ENCODE peak calls at places on chromosomes 16 and 17, in six cellular contexts. One of them, this sample, is unnamed.

GRCh38 chr17:58060596-58061191 is 22.5 kb upstream of the DYNLL2 start:
- DNase-seq in heart left ventricle: peak
- DNase-seq in prostate gland: peak
- DNase-seq in ovary: peak
- DNase-seq in tibial nerve: no peak
- DNase-seq in uterus: peak
- DNase-seq in this sample: peak

GRCh38 chr16:71811261-71811803 is 2.7 kb upstream of the AP1G1 start:
- DNase-seq in heart left ventricle: no peak
- DNase-seq in prostate gland: no peak
- DNase-seq in ovary: no peak
- DNase-seq in tibial nerve: no peak
- DNase-seq in uterus: no peak
- DNase-seq in this sample: no peak

GRCh38 chr17:60372790-60373483 is 19.0 kb downstream of the USP32 start:
- DNase-seq in heart left ventricle: no peak
- DNase-seq in prostate gland: no peak
- DNase-seq in ovary: no peak
- DNase-seq in tibial nerve: no peak
- DNase-seq in uterus: no peak
- DNase-seq in this sample: no peak

GRCh38 chr17:75995385-75995925 is 5.2 kb upstream of the CDK3 start:
- DNase-seq in heart left ventricle: no peak
- DNase-seq in prostate gland: no peak
- DNase-seq in ovary: peak
- DNase-seq in tibial nerve: no peak
- DNase-seq in uterus: no peak
- DNase-seq in this sample: no peak

GRCh38 chr17:49508061-49508865 is 13.2 kb downstream of the NGFR start:
- DNase-seq in heart left ventricle: no peak
- DNase-seq in prostate gland: peak
- DNase-seq in ovary: no peak
- DNase-seq in tibial nerve: no peak
- DNase-seq in uterus: no peak
- DNase-seq in this sample: peak

GRCh38 chr16:10827691-10828341 is 9.2 kb upstream of the TVP23A start:
- DNase-seq in heart left ventricle: peak
- DNase-seq in prostate gland: peak
- DNase-seq in ovary: peak
- DNase-seq in tibial nerve: peak
- DNase-seq in uterus: peak
- DNase-seq in this sample: peak

GRCh38 chr16:85301171-85301690 is 189.0 kb upstream of the CIBAR2 start:
- DNase-seq in heart left ventricle: no peak
- DNase-seq in prostate gland: no peak
- DNase-seq in ovary: no peak
- DNase-seq in tibial nerve: no peak
- DNase-seq in uterus: no peak
- DNase-seq in this sample: no peak

GRCh38 chr17:21162394-21162775 is 35.6 kb downstream of the DHRS7B start:
- DNase-seq in heart left ventricle: no peak
- DNase-seq in prostate gland: no peak
- DNase-seq in ovary: no peak
- DNase-seq in tibial nerve: no peak
- DNase-seq in uterus: no peak
- DNase-seq in this sample: no peak

GRCh38 chr17:35932576-35932975 is 2.0 kb upstream of the RDM1 start:
- DNase-seq in heart left ventricle: no peak
- DNase-seq in prostate gland: no peak
- DNase-seq in ovary: no peak
- DNase-seq in tibial nerve: no peak
- DNase-seq in uterus: no peak
- DNase-seq in this sample: no peak

GRCh38 chr16:48609453-48610023 is 442 bp downstream of the N4BP1 start:
- DNase-seq in heart left ventricle: peak
- DNase-seq in prostate gland: peak
- DNase-seq in ovary: peak
- DNase-seq in tibial nerve: no peak
- DNase-seq in uterus: no peak
- DNase-seq in this sample: peak

GRCh38 chr16:15553313-15554088 is 89.5 kb downstream of the MARF1 start:
- DNase-seq in heart left ventricle: no peak
- DNase-seq in prostate gland: no peak
- DNase-seq in ovary: peak
- DNase-seq in tibial nerve: no peak
- DNase-seq in uterus: no peak
- DNase-seq in this sample: no peak

GRCh38 chr17:49817993-49818392 is 29.5 kb downstream of the KAT7 start:
- DNase-seq in heart left ventricle: no peak
- DNase-seq in prostate gland: no peak
- DNase-seq in ovary: no peak
- DNase-seq in tibial nerve: no peak
- DNase-seq in uterus: no peak
- DNase-seq in this sample: no peak

GRCh38 chr16:56910654-56911539 is 21.0 kb upstream of the HERPUD1 start:
- DNase-seq in heart left ventricle: peak
- DNase-seq in prostate gland: no peak
- DNase-seq in ovary: no peak
- DNase-seq in tibial nerve: peak
- DNase-seq in uterus: no peak
- DNase-seq in this sample: no peak

GRCh38 chr17:35543856-35544255 is 6.4 kb upstream of the SLFN12L start:
- DNase-seq in heart left ventricle: no peak
- DNase-seq in prostate gland: no peak
- DNase-seq in ovary: no peak
- DNase-seq in tibial nerve: no peak
- DNase-seq in uterus: no peak
- DNase-seq in this sample: no peak

GRCh38 chr17:27544350-27545131 is 86.4 kb upstream of the LGALS9 start:
- DNase-seq in heart left ventricle: no peak
- DNase-seq in prostate gland: no peak
- DNase-seq in ovary: no peak
- DNase-seq in tibial nerve: no peak
- DNase-seq in uterus: no peak
- DNase-seq in this sample: no peak

GRCh38 chr16:47712276-47713224 is 251.4 kb downstream of the PHKB start:
- DNase-seq in heart left ventricle: no peak
- DNase-seq in prostate gland: no peak
- DNase-seq in ovary: no peak
- DNase-seq in tibial nerve: no peak
- DNase-seq in uterus: no peak
- DNase-seq in this sample: no peak

GRCh38 chr17:73983623-73984410 is 219.7 kb upstream of the RPL38 start:
- DNase-seq in heart left ventricle: no peak
- DNase-seq in prostate gland: no peak
- DNase-seq in ovary: no peak
- DNase-seq in tibial nerve: peak
- DNase-seq in uterus: no peak
- DNase-seq in this sample: no peak

GRCh38 chr16:56357291-56357764 is 68.0 kb downstream of the AMFR start:
- DNase-seq in heart left ventricle: no peak
- DNase-seq in prostate gland: no peak
- DNase-seq in ovary: peak
- DNase-seq in tibial nerve: no peak
- DNase-seq in uterus: peak
- DNase-seq in this sample: peak

GRCh38 chr17:16972346-16972745 is 428 bp upstream of the TNFRSF13B start:
- DNase-seq in heart left ventricle: no peak
- DNase-seq in prostate gland: no peak
- DNase-seq in ovary: no peak
- DNase-seq in tibial nerve: no peak
- DNase-seq in uterus: no peak
- DNase-seq in this sample: no peak

GRCh38 chr17:16974569-16975265 is 2.8 kb upstream of the TNFRSF13B start:
- DNase-seq in heart left ventricle: no peak
- DNase-seq in prostate gland: no peak
- DNase-seq in ovary: no peak
- DNase-seq in tibial nerve: no peak
- DNase-seq in uterus: no peak
- DNase-seq in this sample: peak

GRCh38 chr17:16975266-16975651 is 3.3 kb upstream of the TNFRSF13B start:
- DNase-seq in heart left ventricle: no peak
- DNase-seq in prostate gland: no peak
- DNase-seq in ovary: no peak
- DNase-seq in tibial nerve: no peak
- DNase-seq in uterus: no peak
- DNase-seq in this sample: no peak

GRCh38 chr17:16975744-16976625 is 4.1 kb upstream of the TNFRSF13B start:
- DNase-seq in heart left ventricle: no peak
- DNase-seq in prostate gland: no peak
- DNase-seq in ovary: no peak
- DNase-seq in tibial nerve: no peak
- DNase-seq in uterus: no peak
- DNase-seq in this sample: peak

GRCh38 chr17:16973760-16974540 is 2.0 kb upstream of the TNFRSF13B start:
- DNase-seq in heart left ventricle: no peak
- DNase-seq in prostate gland: no peak
- DNase-seq in ovary: no peak
- DNase-seq in tibial nerve: no peak
- DNase-seq in uterus: no peak
- DNase-seq in this sample: no peak
- TF ChIP-seq POLR2A in heart left ventricle: no peak
- TF ChIP-seq POLR2A in prostate gland: no peak
- TF ChIP-seq POLR2A in ovary: no peak
- TF ChIP-seq POLR2A in tibial nerve: no peak
- TF ChIP-seq POLR2A in uterus: no peak
- TF ChIP-seq POLR2A in this sample: no peak

GRCh38 chr16:79687249-79687768 is 86.8 kb upstream of the MAF start:
- DNase-seq in heart left ventricle: no peak
- DNase-seq in prostate gland: no peak
- DNase-seq in ovary: no peak
- DNase-seq in tibial nerve: no peak
- DNase-seq in uterus: no peak
- DNase-seq in this sample: no peak

GRCh38 chr16:79690159-79690558 is 89.6 kb upstream of the MAF start:
- DNase-seq in heart left ventricle: no peak
- DNase-seq in prostate gland: no peak
- DNase-seq in ovary: no peak
- DNase-seq in tibial nerve: no peak
- DNase-seq in uterus: no peak
- DNase-seq in this sample: no peak

GRCh38 chr16:79685871-79686270 is 85.3 kb upstream of the MAF start:
- DNase-seq in heart left ventricle: no peak
- DNase-seq in prostate gland: no peak
- DNase-seq in ovary: no peak
- DNase-seq in tibial nerve: no peak
- DNase-seq in uterus: no peak
- DNase-seq in this sample: no peak

DNA sequence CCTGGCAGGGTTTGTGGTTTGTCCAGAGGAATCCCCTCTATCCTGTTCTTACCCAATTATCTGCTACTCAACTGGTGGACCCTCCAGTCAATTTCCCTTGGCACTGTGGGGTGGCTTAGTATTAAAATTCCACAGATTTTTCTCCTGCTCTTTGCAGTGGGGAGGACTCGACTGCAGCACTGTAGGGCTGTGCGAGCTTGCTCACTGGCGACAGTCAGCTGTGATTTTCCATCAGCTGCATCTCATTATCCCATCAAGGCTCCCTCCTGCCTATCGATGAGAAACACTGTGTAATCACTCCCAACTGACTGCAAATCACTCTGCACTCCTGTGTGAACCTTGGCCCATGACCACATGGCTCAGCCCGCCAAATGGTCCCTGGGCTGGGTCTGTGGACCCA is 90.5 kb upstream of the MAF start:
- DNase-seq in heart left ventricle: no peak
- DNase-seq in prostate gland: no peak
- DNase-seq in ovary: no peak
- DNase-seq in tibial nerve: no peak
- DNase-seq in uterus: no peak
- DNase-seq in this sample: no peak
- TF ChIP-seq POLR2A in heart left ventricle: no peak
- TF ChIP-seq POLR2A in prostate gland: no peak
- TF ChIP-seq POLR2A in ovary: no peak
- TF ChIP-seq POLR2A in tibial nerve: no peak
- TF ChIP-seq POLR2A in uterus: no peak
- TF ChIP-seq POLR2A in this sample: no peak

GRCh38 chr17:18361837-18362380 is 1.4 kb downstream of the SHMT1 start:
- DNase-seq in heart left ventricle: no peak
- DNase-seq in prostate gland: no peak
- DNase-seq in ovary: no peak
- DNase-seq in tibial nerve: no peak
- DNase-seq in uterus: no peak
- DNase-seq in this sample: no peak

GRCh38 chr17:18364166-18364565 is 816 bp upstream of the SHMT1 start:
- DNase-seq in heart left ventricle: no peak
- DNase-seq in prostate gland: no peak
- DNase-seq in ovary: no peak
- DNase-seq in tibial nerve: no peak
- DNase-seq in uterus: no peak
- DNase-seq in this sample: no peak

GRCh38 chr17:18360518-18360917 is 2.8 kb downstream of the SHMT1 start:
- DNase-seq in heart left ventricle: no peak
- DNase-seq in prostate gland: no peak
- DNase-seq in ovary: no peak
- DNase-seq in tibial nerve: no peak
- DNase-seq in uterus: no peak
- DNase-seq in this sample: no peak

GRCh38 chr17:18363021-18363941 is at the start of gene SHMT1:
- DNase-seq in heart left ventricle: peak
- DNase-seq in prostate gland: peak
- DNase-seq in ovary: peak
- DNase-seq in tibial nerve: peak
- DNase-seq in uterus: peak
- DNase-seq in this sample: peak

GRCh38 chr17:18362509-18363020 is 785 bp downstream of the SHMT1 start:
- DNase-seq in heart left ventricle: peak
- DNase-seq in prostate gland: peak
- DNase-seq in ovary: peak
- DNase-seq in tibial nerve: peak
- DNase-seq in uterus: peak
- DNase-seq in this sample: peak
- TF ChIP-seq POLR2A in heart left ventricle: no peak
- TF ChIP-seq POLR2A in prostate gland: no peak
- TF ChIP-seq POLR2A in ovary: no peak
- TF ChIP-seq POLR2A in tibial nerve: no peak
- TF ChIP-seq POLR2A in uterus: no peak
- TF ChIP-seq POLR2A in this sample: no peak

DNA sequence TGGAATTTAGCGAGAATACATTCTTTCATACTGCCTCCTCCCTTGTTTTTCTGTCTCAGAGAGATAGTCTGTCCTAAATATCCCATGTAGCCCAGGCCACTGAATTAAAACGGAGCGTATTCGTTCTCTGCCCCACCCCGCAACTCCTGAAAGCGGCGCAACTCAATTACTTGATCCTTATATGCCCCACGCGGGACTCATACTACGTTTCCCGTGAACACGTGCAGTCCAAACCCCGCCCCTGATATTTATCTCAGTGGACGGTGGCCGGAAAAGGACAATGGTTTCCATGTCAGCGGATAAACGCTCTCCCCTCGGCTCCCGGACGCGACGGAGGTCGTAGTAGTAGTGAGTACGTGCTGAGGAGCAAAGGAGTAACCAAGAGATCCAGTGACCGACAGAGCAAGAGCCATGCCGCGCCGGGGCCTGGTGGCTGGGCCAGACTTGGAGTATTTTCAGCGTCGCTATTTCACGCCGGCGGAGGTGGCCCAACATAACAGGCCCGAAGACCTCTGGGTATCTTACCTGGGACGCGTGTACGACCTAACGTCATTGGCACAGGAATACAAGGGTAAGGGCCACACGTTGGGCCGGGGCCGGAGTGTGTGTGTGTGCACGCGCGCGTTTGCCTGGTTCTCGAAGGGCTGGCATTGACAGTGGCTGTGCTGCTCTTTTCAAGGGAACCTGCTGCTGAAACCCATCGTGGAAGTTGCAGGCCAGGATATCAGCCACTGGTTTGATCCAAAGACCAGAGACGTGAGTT is at the start of gene CYB5D1:
- DNase-seq in heart left ventricle: peak
- DNase-seq in prostate gland: peak
- DNase-seq in ovary: peak
- DNase-seq in tibial nerve: peak
- DNase-seq in uterus: peak
- DNase-seq in this sample: peak
- TF ChIP-seq POLR2A in heart left ventricle: no peak
- TF ChIP-seq POLR2A in prostate gland: no peak
- TF ChIP-seq POLR2A in ovary: peak
- TF ChIP-seq POLR2A in tibial nerve: peak
- TF ChIP-seq POLR2A in uterus: peak
- TF ChIP-seq POLR2A in this sample: no peak

This sample was measured in lower leg skin.